ENCODE peak calls at places on chromosomes 7 and 10, in five cellular contexts. E is OCI-LY7, W is H1, Y is astrocyte, V is mesenchymal stem cell. G is an unnamed sample.

GRCh38 chr7:75892634-75893272 is 13.9 kb downstream of the RHBDD2 start:
- DNase-seq in E (no peak), W (no peak), Y (peak; percentile 26), V (peak; percentile 25), G (peak; percentile 38)

GRCh38 chr7:127955051-127955531 is 76.1 kb downstream of the LRRC4 start:
- DNase-seq in E (no peak), W (no peak), Y (no peak), V (no peak), G (no peak)

GRCh38 chr10:34615770-34616169 is 199.3 kb downstream of the PARD3 start:
- DNase-seq in E (no peak), W (no peak), Y (peak; percentile 28), V (no peak), G (peak; percentile 73)

GRCh38 chr7:133941496-133941895 is 185.6 kb upstream of the LRGUK start:
- DNase-seq in E (no peak), W (no peak), Y (peak; percentile 92), V (peak; percentile 70), G (peak; percentile 93)

GRCh38 chr7:34425194-34425593 is 232.8 kb upstream of the NPSR1 start:
- DNase-seq in E (no peak), W (no peak), Y (no peak), V (no peak), G (no peak)

GRCh38 chr7:31122649-31123058 is 70.5 kb downstream of the ADCYAP1R1 start:
- DNase-seq in E (peak; percentile 63), W (peak; percentile 75), Y (peak; percentile 69), V (peak; percentile 85), G (peak; percentile 93)

GRCh38 chr7:130486963-130487324 is 4.9 kb upstream of the MEST start:
- DNase-seq in E (no peak), W (no peak), Y (no peak), V (no peak), G (no peak)

GRCh38 chr7:26451997-26452396 is 160.3 kb downstream of the SNX10 start:
- DNase-seq in E (no peak), W (no peak), Y (no peak), V (no peak), G (no peak)

GRCh38 chr10:132632851-132633684 is 95.5 kb downstream of the INPP5A start:
- DNase-seq in E (no peak), W (no peak), Y (peak; percentile 76), V (peak; percentile 34), G (peak; percentile 84)

GRCh38 chr10:124763267-124763666 is 19.1 kb upstream of the FAM53B start:
- DNase-seq in E (no peak), W (no peak), Y (no peak), V (no peak), G (no peak)

GRCh38 chr10:9762966-9763656 is 1254.6 kb upstream of the CELF2 start:
- DNase-seq in E (no peak), W (no peak), Y (peak; percentile 93), V (peak; percentile 24), G (peak; percentile 94)

GRCh38 chr7:151902306-151902705 is 25.4 kb upstream of the PRKAG2 start:
- DNase-seq in E (no peak), W (no peak), Y (no peak), V (no peak), G (no peak)

DNA sequence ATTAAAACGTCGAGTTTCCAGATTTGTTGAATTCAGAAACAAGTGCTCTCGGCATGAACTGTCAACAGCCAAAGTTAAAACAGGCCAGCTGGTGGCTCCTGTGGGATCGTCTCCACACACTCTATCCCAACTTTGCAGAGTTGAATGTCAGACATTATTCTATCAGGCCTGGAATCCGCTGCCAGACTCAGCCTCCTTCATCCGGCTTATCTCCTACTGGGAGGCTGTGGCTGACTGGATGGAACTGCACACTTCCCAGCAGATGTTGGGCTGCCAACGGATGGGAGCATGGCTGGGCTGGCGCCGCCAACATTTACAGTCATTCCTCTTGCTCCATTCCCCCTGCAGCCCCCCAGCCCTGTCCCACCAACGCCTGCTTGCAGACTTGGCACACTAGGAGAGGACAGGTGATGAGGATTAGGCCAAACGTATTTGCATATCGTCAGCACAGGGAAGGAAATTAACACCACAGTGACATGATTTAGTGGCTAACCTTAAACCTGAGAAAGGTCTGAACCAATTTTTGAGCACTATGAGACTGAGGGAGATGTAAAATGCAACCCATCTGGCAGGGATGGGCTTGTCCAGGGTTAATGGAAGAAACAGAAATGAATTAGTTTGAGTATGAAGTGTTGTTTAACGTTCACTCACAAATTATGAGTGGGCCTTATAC is 183.5 kb downstream of the TAX1BP1 start:
- DNase-seq in E (peak; percentile 65), W (no peak), Y (no peak), V (no peak), G (no peak)
- H3K4me1 ChIP-seq in E (peaks cover 73% of the 10 kb centered on the region), W (no peaks in the 10 kb centered on the region), Y (peaks cover 7% of the 10 kb centered on the region), V (peaks cover 6% of the 10 kb centered on the region), G (peaks cover 4% of the 10 kb centered on the region)

DNA sequence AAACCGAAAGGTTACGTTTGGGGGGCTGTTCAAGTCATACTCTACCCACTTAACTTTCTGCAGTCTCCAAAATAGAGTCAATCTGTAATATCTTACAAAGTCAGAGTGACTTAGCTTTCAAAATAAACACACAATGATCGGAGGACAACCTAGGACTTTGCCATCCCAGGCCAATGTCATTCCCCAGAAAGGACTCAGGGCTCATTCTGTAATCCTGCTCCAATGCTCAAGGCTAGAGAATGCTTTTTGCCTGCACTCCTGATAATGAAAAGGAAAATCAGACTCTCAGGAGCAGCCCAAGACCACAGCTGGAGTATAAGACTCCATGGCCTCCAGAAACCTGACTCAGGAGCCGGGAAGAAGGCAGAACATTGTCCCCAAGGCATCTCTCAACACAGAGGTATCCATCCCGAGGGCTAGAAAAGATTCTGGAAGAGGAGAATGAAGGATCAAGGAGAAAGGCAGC is 28.5 kb upstream of the ASCC1 start:
- DNase-seq in E (no peak), W (no peak), Y (no peak), V (no peak), G (no peak)
- H2AFZ ChIP-seq in E (peak overlapping the region; percentile 36), W (no peak overlapping the region), Y (no peak overlapping the region), V (no peak overlapping the region), G (no peak overlapping the region)

GRCh38 chr7:28684729-28685211 is 272.5 kb downstream of the CREB5 start:
- DNase-seq in E (no peak), W (no peak), Y (no peak), V (no peak), G (no peak)

GRCh38 chr7:28686418-28686800 is 271.7 kb downstream of the TRIL start:
- DNase-seq in E (no peak), W (no peak), Y (peak; percentile 83), V (peak; percentile 85), G (peak; percentile 88)

GRCh38 chr7:28685291-28685659 is 272.9 kb downstream of the TRIL start:
- DNase-seq in E (no peak), W (no peak), Y (no peak), V (no peak), G (no peak)

GRCh38 chr7:28687631-28688030 is 270.5 kb downstream of the TRIL start:
- DNase-seq in E (no peak), W (no peak), Y (no peak), V (no peak), G (no peak)

GRCh38 chr7:28685660-28686417 is 272.3 kb downstream of the TRIL start:
- DNase-seq in E (no peak), W (peak; percentile 77), Y (peak; percentile 98), V (peak; percentile 99), G (peak; percentile 100)
- H3K4me1 ChIP-seq in E (peaks cover 12% of the 10 kb centered on the region), W (peaks cover 3% of the 10 kb centered on the region), Y (peaks cover 23% of the 10 kb centered on the region), V (peaks cover 22% of the 10 kb centered on the region), G (peaks cover 7% of the 10 kb centered on the region)

DNA sequence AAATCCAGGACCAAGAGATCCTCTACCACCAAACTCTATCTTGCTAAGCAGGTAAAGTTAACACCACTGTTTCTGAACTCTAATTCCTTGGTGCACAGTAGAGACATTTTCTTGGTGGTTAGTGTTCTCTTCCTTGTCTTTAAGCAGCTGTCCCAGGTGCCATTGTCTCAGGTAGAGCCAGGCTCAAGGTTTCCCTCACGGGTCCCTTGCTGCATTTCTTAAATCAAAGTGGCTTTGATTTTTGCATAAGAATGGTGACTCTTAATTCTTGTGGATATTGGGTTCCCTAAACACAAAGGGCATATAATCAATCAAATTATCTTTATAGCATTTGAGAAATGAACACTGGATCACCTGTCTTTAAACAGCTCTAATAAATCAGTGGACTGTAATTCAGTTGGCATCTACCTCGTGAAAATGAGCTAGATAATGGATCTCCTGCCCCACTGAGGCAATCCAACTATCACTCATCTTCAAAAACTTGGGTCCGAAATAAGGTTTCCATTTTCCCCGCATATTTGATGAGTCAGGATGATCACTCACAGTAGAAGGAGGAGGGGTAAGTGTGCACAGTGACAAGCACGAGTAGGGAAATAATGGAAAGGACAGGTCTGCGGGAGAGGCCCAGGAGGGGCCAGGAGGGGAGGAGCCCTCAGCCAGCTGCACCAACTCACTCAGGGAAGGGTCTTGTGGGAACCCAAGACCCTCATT is 2.4 kb downstream of the ABCC2 start:
- DNase-seq in E (no peak), W (no peak), Y (peak; percentile 39), V (no peak), G (no peak)
- H2AFZ ChIP-seq in E (no peak overlapping the region), W (no peak overlapping the region), Y (peak overlapping the region; percentile 47), V (no peak overlapping the region), G (no peak overlapping the region)

DNA sequence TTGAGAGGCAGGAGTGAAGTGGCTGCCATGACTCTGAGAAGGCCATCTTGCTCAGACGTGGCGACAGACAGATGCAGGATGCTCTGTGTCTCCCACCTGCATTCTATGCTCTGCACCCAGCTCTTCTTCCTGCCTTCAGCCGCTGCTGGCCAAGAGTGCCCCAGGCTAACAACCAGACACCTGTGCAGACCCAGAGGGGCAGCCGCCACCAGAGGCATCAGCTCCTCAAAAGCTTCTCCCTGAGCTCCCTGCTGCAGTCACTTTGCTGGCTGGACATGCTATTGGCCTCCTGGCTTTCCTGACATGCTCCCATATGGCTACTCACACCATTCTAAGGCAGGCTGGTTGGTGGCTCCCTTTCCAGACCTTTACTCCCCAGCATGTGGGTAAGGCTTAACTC is 70.6 kb upstream of the GRB10 start:
- DNase-seq in E (no peak), W (no peak), Y (no peak), V (no peak), G (no peak)
- H3K4me1 ChIP-seq in E (no peaks in the 10 kb centered on the region), W (no peaks in the 10 kb centered on the region), Y (peaks cover 11% of the 10 kb centered on the region), V (peaks cover 12% of the 10 kb centered on the region), G (no peaks in the 10 kb centered on the region)

GRCh38 chr10:93080350-93081046 is 6.8 kb downstream of the CYP26A1 start:
- DNase-seq in E (peak; percentile 43), W (no peak), Y (peak; percentile 36), V (peak; percentile 59), G (peak; percentile 40)
- H2AFZ ChIP-seq in E (no peak overlapping the region), W (no peak overlapping the region), Y (peak overlapping the region; percentile 60), V (peak overlapping the region; percentile 19), G (peak overlapping the region; percentile 36)

GRCh38 chr10:62056660-62057059 is 155.2 kb downstream of the ARID5B start:
- DNase-seq in E (no peak), W (no peak), Y (no peak), V (peak; percentile 36), G (no peak)
- H3K4me1 ChIP-seq in E (peaks cover 17% of the 10 kb centered on the region), W (no peaks in the 10 kb centered on the region), Y (peaks cover 31% of the 10 kb centered on the region), V (peaks cover 2% of the 10 kb centered on the region), G (peaks cover 36% of the 10 kb centered on the region)

GRCh38 chr10:32982911-32983310 is 24.9 kb upstream of the ITGB1 start:
- DNase-seq in E (no peak), W (no peak), Y (peak; percentile 54), V (peak; percentile 62), G (peak; percentile 63)

GRCh38 chr10:32980558-32981468 is 22.8 kb upstream of the ITGB1 start:
- DNase-seq in E (peak; percentile 90), W (peak; percentile 88), Y (peak; percentile 99), V (peak; percentile 99), G (peak; percentile 100)

GRCh38 chr10:32980242-32980557 is 22.2 kb upstream of the ITGB1 start:
- DNase-seq in E (no peak), W (no peak), Y (no peak), V (no peak), G (no peak)

GRCh38 chr10:32982293-32982709 is 24.3 kb upstream of the ITGB1 start:
- DNase-seq in E (no peak), W (no peak), Y (peak; percentile 93), V (peak; percentile 92), G (peak; percentile 94)

GRCh38 chr10:32981760-32982159 is 23.7 kb upstream of the ITGB1 start:
- DNase-seq in E (peak; percentile 37), W (no peak), Y (peak; percentile 70), V (peak; percentile 75), G (peak; percentile 75)
- H2AFZ ChIP-seq in E (peak overlapping the region; percentile 87), W (peak overlapping the region; percentile 49), Y (no peak overlapping the region), V (no peak overlapping the region), G (no peak overlapping the region)

G was measured in fibroblast of lung.